ENCODE peak calls at places on chromosome 15, in eight cellular contexts. N, L, W, Y, M, Q, D and U are unnamed samples.
A peak's percentile ranks its signal among the peaks of the same experiment; 100 is the strongest.

GRCh38 chr15:83295417-83295816 is 11.0 kb upstream of the BNC1 start:
- DNase-seq in N (no peak), L (no peak), W (no peak), Y (no peak), M (no peak), Q (no peak), D (peak; percentile 37), U (no peak)

GRCh38 chr15:68768321-68768720 is 52.4 kb downstream of the ANP32A start:
- DNase-seq in N (no peak), L (no peak), W (no peak), Y (no peak), M (no peak), Q (peak; percentile 38), D (no peak), U (no peak)

GRCh38 chr15:95292790-95293450 is 1037.6 kb upstream of the NR2F2 start:
- DNase-seq in N (no peak), L (no peak), W (peak; percentile 72), Y (no peak), M (peak; percentile 19), Q (no peak), D (no peak), U (no peak)

GRCh38 chr15:31465083-31465955 is 138.7 kb downstream of the KLF13 start:
- DNase-seq in N (peak; percentile 89), L (no peak), W (peak; percentile 45), Y (no peak), M (peak; percentile 64), Q (no peak), D (no peak), U (no peak)

GRCh38 chr15:40105517-40106202 is 3.0 kb downstream of the BMF start:
- DNase-seq in N (no peak), L (no peak), W (no peak), Y (no peak), M (no peak), Q (no peak), D (no peak), U (no peak)

GRCh38 chr15:33195283-33195682 is 769 bp upstream of the FMN1 start:
- DNase-seq in N (peak; percentile 8), L (no peak), W (no peak), Y (no peak), M (no peak), Q (no peak), D (no peak), U (peak; percentile 51)

GRCh38 chr15:95606551-95606950 is 723.9 kb upstream of the NR2F2 start:
- DNase-seq in N (no peak), L (no peak), W (no peak), Y (no peak), M (no peak), Q (no peak), D (no peak), U (no peak)

GRCh38 chr15:89693696-89694095 is 3.1 kb downstream of the WDR93 start:
- DNase-seq in N (no peak), L (no peak), W (no peak), Y (no peak), M (no peak), Q (no peak), D (no peak), U (no peak)

GRCh38 chr15:35871282-35871681 is 325.3 kb upstream of the DPH6 start:
- DNase-seq in N (no peak), L (no peak), W (no peak), Y (no peak), M (no peak), Q (no peak), D (no peak), U (no peak)

GRCh38 chr15:23403550-23403949 is 43.5 kb downstream of the GOLGA6L2 start:
- DNase-seq in N (no peak), L (peak; percentile 14), W (no peak), Y (no peak), M (no peak), Q (no peak), D (no peak), U (no peak)
- TF ChIP-seq POLR2A in N (no peak), L (no peak), W (no peak), Y (no peak), M (no peak), Q (no peak), D (no peak), U (no peak)

GRCh38 chr15:45200799-45201556 is 13.2 kb upstream of the SHF start:
- DNase-seq in N (peak; percentile 85), L (peak; percentile 84), W (peak; percentile 76), Y (peak; percentile 90), M (peak; percentile 86), Q (peak; percentile 90), D (peak; percentile 96), U (peak; percentile 86)
- TF ChIP-seq POLR2A in N (no peak), L (no peak), W (no peak), Y (no peak), M (no peak), Q (no peak), D (no peak), U (no peak)

GRCh38 chr15:42401544-42402478 is 42.5 kb downstream of the CAPN3 start:
- DNase-seq in N (no peak), L (no peak), W (no peak), Y (no peak), M (no peak), Q (no peak), D (no peak), U (no peak)
- TF ChIP-seq POLR2A in N (no peak), L (no peak), W (no peak), Y (no peak), M (no peak), Q (no peak), D (no peak), U (no peak)

GRCh38 chr15:59741274-59741906 is 52.3 kb upstream of the BNIP2 start:
- DNase-seq in N (no peak), L (no peak), W (no peak), Y (no peak), M (no peak), Q (peak; percentile 40), D (no peak), U (no peak)

GRCh38 chr15:59736181-59736580 is 47.1 kb upstream of the BNIP2 start:
- DNase-seq in N (no peak), L (no peak), W (no peak), Y (no peak), M (no peak), Q (peak; percentile 20), D (no peak), U (no peak)

GRCh38 chr15:59739557-59740186 is 50.6 kb upstream of the BNIP2 start:
- DNase-seq in N (no peak), L (no peak), W (no peak), Y (no peak), M (no peak), Q (no peak), D (no peak), U (no peak)

GRCh38 chr15:59738676-59739075 is 49.6 kb upstream of the BNIP2 start:
- DNase-seq in N (no peak), L (no peak), W (no peak), Y (no peak), M (no peak), Q (no peak), D (no peak), U (no peak)
- TF ChIP-seq POLR2A in N (no peak), L (no peak), W (no peak), Y (no peak), M (no peak), Q (no peak), D (no peak), U (no peak)

GRCh38 chr15:41695750-41696436 is 35.7 kb downstream of the MGA start:
- DNase-seq in N (peak; percentile 18), L (peak; percentile 12), W (no peak), Y (no peak), M (no peak), Q (peak; percentile 42), D (no peak), U (peak; percentile 71)
- TF ChIP-seq POLR2A in N (no peak), L (no peak), W (no peak), Y (no peak), M (no peak), Q (no peak), D (no peak), U (no peak)

DNA sequence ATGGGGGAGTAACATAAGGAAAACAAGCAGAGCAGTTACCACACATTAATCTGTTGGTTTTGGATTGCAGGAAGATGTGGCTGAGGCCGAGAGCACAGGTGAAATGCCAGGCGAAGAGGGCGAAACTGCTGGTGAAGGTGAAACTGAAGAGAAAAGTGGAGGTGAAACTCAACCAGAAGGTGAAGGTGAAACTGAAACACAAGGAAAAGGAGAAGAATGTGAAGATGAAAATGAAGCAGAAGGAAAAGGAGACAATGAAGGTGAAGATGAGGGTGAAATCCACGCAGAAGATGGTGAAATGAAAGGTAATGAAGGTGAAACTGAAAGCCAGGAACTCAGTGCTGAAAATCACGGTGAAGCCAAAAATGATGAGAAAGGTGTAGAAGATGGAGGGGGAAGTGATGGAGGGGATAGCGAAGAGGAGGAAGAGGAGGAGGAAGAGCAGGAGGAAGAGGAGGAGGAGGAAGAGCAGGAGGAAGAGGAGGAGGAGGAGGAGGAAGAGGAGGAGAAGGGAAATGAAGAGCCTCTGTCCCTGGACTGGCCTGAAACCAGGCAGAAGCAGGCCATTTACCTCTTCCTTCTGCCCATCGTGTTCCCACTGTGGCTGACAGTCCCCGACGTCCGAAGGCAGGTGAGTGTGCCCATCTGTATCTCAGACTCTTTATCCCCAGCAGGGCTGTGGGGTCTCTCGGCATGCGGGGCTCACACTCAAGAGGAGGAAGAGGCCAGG is 28.7 kb downstream of the SLC24A1 start:
- DNase-seq in N (no peak), L (no peak), W (no peak), Y (no peak), M (no peak), Q (no peak), D (peak; percentile 90), U (no peak)
- TF ChIP-seq POLR2A in N (no peak), L (no peak), W (no peak), Y (no peak), M (no peak), Q (no peak), D (no peak), U (no peak)